ENCODE peak calls at places on chromosomes 7 and 10, in four cellular contexts. S is spleen, P is lower lobe of right lung, K is mammary epithelial cell. I is an unnamed sample.
A peak's percentile ranks its signal among the peaks of the same experiment; 100 is the strongest.

GRCh38 chr10:58237014-58237830 is 30.5 kb downstream of the IPMK start:
- DNase-seq in S (no peak), P (no peak), K (peak; percentile 68), I (no peak)

GRCh38 chr10:97849491-97850402 is at the start of gene GOLGA7B:
- DNase-seq in S (peak; percentile 91), K (peak; percentile 41), P (peak; percentile 61), I (peak; percentile 39)

GRCh38 chr7:142939226-142939910 is at the start of gene LLCFC1:
- DNase-seq in P (no peak), S (no peak), K (no peak), I (no peak)

GRCh38 chr10:132188331-132188730 is 1.6 kb downstream of the DPYSL4 start:
- DNase-seq in S (no peak), K (no peak), P (no peak), I (no peak)

GRCh38 chr7:107234436-107234835 is 65.6 kb downstream of the HBP1 start:
- DNase-seq in K (no peak), P (no peak), S (no peak), I (no peak)

GRCh38 chr10:97858001-97858439 is 8.4 kb downstream of the GOLGA7B start:
- DNase-seq in P (no peak), S (no peak), K (no peak), I (no peak)

GRCh38 chr10:75334720-75335119 is 66.8 kb downstream of the ZNF503 start:
- DNase-seq in K (no peak), P (no peak), S (no peak), I (no peak)

GRCh38 chr7:23476286-23477169 is 6.2 kb upstream of the IGF2BP3 start:
- DNase-seq in P (no peak), K (no peak), S (no peak), I (no peak)

GRCh38 chr7:92461027-92462003 is 14.0 kb downstream of the GATAD1 start:
- DNase-seq in P (no peak), S (no peak), K (peak; percentile 9), I (no peak)

GRCh38 chr7:109131141-109131540 is 561.5 kb downstream of the DNAJB9 start:
- DNase-seq in K (no peak), S (no peak), P (no peak), I (no peak)

GRCh38 chr10:133446979-133447378 is 6.8 kb upstream of the SCART1 start:
- DNase-seq in K (no peak), S (no peak), P (no peak), I (no peak)

GRCh38 chr7:105905209-105905910 is 29.0 kb upstream of the ATXN7L1 start:
- DNase-seq in S (no peak), K (no peak), P (no peak), I (no peak)

GRCh38 chr10:71805776-71806705 is 32.7 kb upstream of the VSIR start:
- DNase-seq in K (no peak), S (peak; percentile 81), P (peak; percentile 70), I (peak; percentile 74)

GRCh38 chr7:30900053-30900452 is 11.6 kb upstream of the AQP1 start:
- DNase-seq in P (no peak), S (no peak), K (no peak), I (no peak)

GRCh38 chr10:21031232-21031790 is 134.2 kb upstream of the NEBL start:
- DNase-seq in P (no peak), S (no peak), K (no peak), I (no peak)

GRCh38 chr10:59536151-59536550 is 173.5 kb downstream of the SLC16A9 start:
- DNase-seq in K (peak; percentile 57), S (no peak), P (no peak), I (no peak)

GRCh38 chr10:8752146-8752843 is 697.8 kb downstream of the GATA3 start:
- DNase-seq in S (no peak), K (no peak), P (no peak), I (no peak)

GRCh38 chr7:117872565-117873055 is 631 bp downstream of the CTTNBP2 start:
- DNase-seq in P (no peak), K (no peak), S (no peak), I (no peak)

GRCh38 chr7:24965831-24966708 is 13.9 kb downstream of the OSBPL3 start:
- DNase-seq in K (peak; percentile 76), P (peak; percentile 60), S (no peak), I (no peak)

GRCh38 chr10:133109736-133110532 is 22.2 kb downstream of the ADGRA1 start:
- DNase-seq in P (peak; percentile 65), S (peak; percentile 85), K (no peak), I (no peak)

GRCh38 chr7:107779647-107780099 is 23.4 kb downstream of the SLC26A3 start:
- DNase-seq in K (no peak), P (no peak), S (no peak), I (no peak)

GRCh38 chr7:99196536-99197288 is 11.2 kb downstream of the KPNA7 start:
- DNase-seq in K (peak; percentile 69), S (no peak), P (no peak), I (no peak)

GRCh38 chr7:158275711-158276413 is 311.8 kb downstream of the PTPRN2 start:
- DNase-seq in S (peak; percentile 46), K (no peak), P (no peak), I (peak; percentile 27)

GRCh38 chr7:68434857-68435256 is 1163.4 kb upstream of the AUTS2 start:
- DNase-seq in K (no peak), P (no peak), S (no peak), I (no peak)

GRCh38 chr7:68429376-68430117 is 1168.7 kb upstream of the AUTS2 start:
- DNase-seq in S (no peak), P (no peak), K (no peak), I (no peak)

GRCh38 chr7:68433462-68433861 is 1164.8 kb upstream of the AUTS2 start:
- DNase-seq in K (no peak), S (no peak), P (no peak), I (no peak)

GRCh38 chr7:68438016-68438415 is 1160.3 kb upstream of the AUTS2 start:
- DNase-seq in P (no peak), K (no peak), S (no peak), I (no peak)

GRCh38 chr7:68432585-68432984 is 1165.7 kb upstream of the AUTS2 start:
- DNase-seq in P (no peak), S (no peak), K (no peak), I (no peak)
- TF ChIP-seq CTCF in P (no peak), S (no peak), K (no peak), I (no peak)

GRCh38 chr10:64090865-64091264 is 569.7 kb downstream of the REEP3 start:
- DNase-seq in S (no peak), P (no peak), K (no peak), I (no peak)

GRCh38 chr10:64089648-64090047 is 568.4 kb downstream of the REEP3 start:
- DNase-seq in S (no peak), P (no peak), K (no peak), I (no peak)

GRCh38 chr10:64093946-64094560 is 572.9 kb downstream of the REEP3 start:
- DNase-seq in S (no peak), K (no peak), P (no peak), I (no peak)

GRCh38 chr10:64093304-64093703 is 572.1 kb downstream of the REEP3 start:
- DNase-seq in S (no peak), K (no peak), P (no peak), I (no peak)

DNA sequence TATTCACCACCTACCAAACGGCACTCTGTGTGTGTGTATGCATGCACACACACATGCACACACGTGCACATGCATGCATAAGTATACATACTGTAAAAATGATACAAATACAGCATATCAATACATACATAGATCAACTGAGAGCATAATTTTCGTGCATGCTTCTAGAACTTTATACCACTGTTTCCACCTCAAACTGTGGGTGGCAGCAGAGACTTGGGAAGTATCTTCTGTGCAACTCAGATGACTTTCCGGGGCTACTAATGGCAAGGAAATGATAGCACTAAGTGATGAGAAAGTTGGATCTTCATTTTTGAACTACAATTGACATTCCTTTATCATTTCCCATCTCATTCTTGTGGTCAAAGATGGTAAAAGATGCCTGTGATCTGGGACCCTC is 570.7 kb downstream of the REEP3 start:
- DNase-seq in S (no peak), P (no peak), K (no peak), I (no peak)
- TF ChIP-seq CTCF in S (no peak), P (no peak), K (no peak), I (no peak)

DNA sequence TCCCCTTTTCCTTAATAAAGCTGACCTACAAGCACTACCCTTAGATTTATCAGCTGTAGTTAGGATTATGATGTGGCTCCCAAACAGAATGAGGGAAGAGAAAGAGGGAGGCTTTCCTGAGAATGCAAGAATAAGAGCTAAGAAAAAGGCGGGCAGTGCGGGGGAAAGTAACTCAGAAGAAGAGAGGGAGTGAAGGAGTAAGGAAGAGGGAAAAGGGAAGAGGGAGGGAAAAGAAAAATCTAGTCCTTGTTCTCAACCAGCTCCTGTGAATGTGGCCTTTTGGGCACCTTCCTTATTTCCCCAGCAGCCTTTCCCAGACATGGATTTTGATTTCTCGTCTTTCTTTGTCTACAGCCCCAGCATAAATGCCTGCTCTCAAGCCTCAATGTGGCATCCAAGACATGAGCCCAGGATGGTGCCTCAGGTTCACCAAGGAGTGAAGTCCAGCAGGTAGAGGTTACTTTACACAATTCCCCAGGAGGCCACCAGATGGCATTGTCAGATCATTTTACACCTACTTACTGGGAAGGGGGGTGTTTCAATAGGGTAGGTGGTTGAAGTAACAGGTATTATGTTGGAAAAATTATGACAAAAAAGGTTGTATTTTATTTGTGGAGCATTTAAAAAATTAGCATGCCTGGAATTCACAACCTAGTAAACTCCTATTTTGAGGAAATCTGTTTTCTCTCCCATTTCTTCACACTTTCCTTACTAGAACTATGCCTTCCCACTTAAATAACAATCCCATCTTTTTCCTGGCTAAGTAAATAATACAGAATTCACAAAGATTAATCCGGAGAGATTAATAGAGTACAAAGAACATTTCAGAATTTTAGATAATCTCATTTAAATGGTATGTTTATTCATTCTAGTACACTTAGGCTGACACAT is 106.5 kb downstream of the HTR7 start:
- DNase-seq in S (no peak), K (peak; percentile 46), P (no peak), I (no peak)
- TF ChIP-seq CTCF in S (peak; percentile 51), K (peak; percentile 71), P (peak; percentile 74), I (peak; percentile 90)

GRCh38 chr7:44327981-44328380 is 2.6 kb upstream of the CAMK2B start:
- DNase-seq in P (no peak), K (no peak), S (no peak), I (no peak)

GRCh38 chr7:44325181-44325671 is at the start of gene CAMK2B:
- DNase-seq in P (no peak), K (no peak), S (no peak), I (no peak)

GRCh38 chr7:44326261-44327125 is 1.1 kb upstream of the CAMK2B start:
- DNase-seq in S (no peak), K (no peak), P (no peak), I (no peak)

GRCh38 chr7:44324204-44325126 is 929 bp downstream of the CAMK2B start:
- DNase-seq in S (no peak), P (no peak), K (no peak), I (no peak)

DNA sequence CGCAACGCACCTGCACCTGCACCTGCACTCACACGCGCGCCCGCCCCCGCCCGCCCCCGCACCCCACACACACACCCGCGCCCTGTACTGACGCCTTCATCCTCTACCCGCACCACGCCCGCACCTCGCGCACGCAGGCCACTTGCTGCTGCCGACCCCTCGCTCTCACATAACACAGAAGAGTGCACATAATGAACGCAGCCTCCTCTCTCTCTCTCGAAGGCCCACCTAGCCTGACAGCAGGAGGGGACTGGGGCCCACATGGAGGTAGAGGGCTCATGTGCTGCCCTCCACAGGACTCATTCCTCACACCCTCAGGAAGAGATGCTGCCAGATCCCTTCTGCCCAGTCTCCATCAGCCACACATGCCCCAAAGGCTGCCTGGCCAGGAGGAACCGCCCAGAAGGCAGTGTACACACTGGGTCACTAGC is 432 bp upstream of the CAMK2B start:
- DNase-seq in S (no peak), K (no peak), P (no peak), I (no peak)
- TF ChIP-seq CTCF in S (no peak), K (no peak), P (no peak), I (no peak)

I was measured in CD14-positive monocyte.